ENCODE peak calls at places on chromosomes 16 and 17, in six cellular contexts. One of them, this sample, is unnamed.
A peak's percentile ranks its signal among the peaks of the same experiment; 100 is the strongest.

GRCh38 chr16:73125860-73126259 is 77.9 kb upstream of the ZFHX3 start:
- DNase-seq in foreskin fibroblast: peak; percentile 84
- DNase-seq in IMR-90: peak; percentile 66
- DNase-seq in bronchial epithelial cell: peak; percentile 51
- DNase-seq in fibroblast of the aortic adventitia: peak; percentile 92
- DNase-seq in cardiac fibroblast: peak; percentile 88
- DNase-seq in this sample: peak; percentile 65

GRCh38 chr17:80146121-80147034 is 550 bp downstream of the EIF4A3 start:
- DNase-seq in bronchial epithelial cell: no peak
- DNase-seq in IMR-90: peak; percentile 16
- DNase-seq in foreskin fibroblast: peak; percentile 43
- DNase-seq in fibroblast of the aortic adventitia: peak; percentile 39
- DNase-seq in cardiac fibroblast: peak; percentile 24
- DNase-seq in this sample: no peak

GRCh38 chr17:50719144-50719923 is at the start of gene LUC7L3:
- DNase-seq in cardiac fibroblast: peak; percentile 96
- DNase-seq in IMR-90: peak; percentile 91
- DNase-seq in foreskin fibroblast: peak; percentile 98
- DNase-seq in bronchial epithelial cell: peak; percentile 79
- DNase-seq in fibroblast of the aortic adventitia: peak; percentile 91
- DNase-seq in this sample: peak; percentile 97

GRCh38 chr16:67653131-67654068 is 6.7 kb downstream of the ACD start:
- DNase-seq in foreskin fibroblast: peak; percentile 48
- DNase-seq in bronchial epithelial cell: no peak
- DNase-seq in IMR-90: no peak
- DNase-seq in cardiac fibroblast: no peak
- DNase-seq in fibroblast of the aortic adventitia: no peak
- DNase-seq in this sample: no peak

GRCh38 chr17:61477204-61477834 is 25.1 kb downstream of the TBX4 start:
- DNase-seq in IMR-90: no peak
- DNase-seq in fibroblast of the aortic adventitia: peak; percentile 33
- DNase-seq in foreskin fibroblast: no peak
- DNase-seq in bronchial epithelial cell: no peak
- DNase-seq in cardiac fibroblast: no peak
- DNase-seq in this sample: no peak

GRCh38 chr17:78013683-78014467 is 55.4 kb downstream of the TNRC6C start:
- DNase-seq in foreskin fibroblast: peak; percentile 88
- DNase-seq in fibroblast of the aortic adventitia: peak; percentile 93
- DNase-seq in IMR-90: peak; percentile 77
- DNase-seq in bronchial epithelial cell: peak; percentile 60
- DNase-seq in cardiac fibroblast: peak; percentile 87
- DNase-seq in this sample: peak; percentile 69

GRCh38 chr16:12178251-12178990 is 201.9 kb downstream of the SNX29 start:
- DNase-seq in cardiac fibroblast: peak; percentile 62
- DNase-seq in foreskin fibroblast: peak; percentile 71
- DNase-seq in IMR-90: peak; percentile 83
- DNase-seq in fibroblast of the aortic adventitia: peak; percentile 52
- DNase-seq in bronchial epithelial cell: no peak
- DNase-seq in this sample: no peak

GRCh38 chr16:11320170-11320569 is 25.1 kb upstream of the RMI2 start:
- DNase-seq in IMR-90: no peak
- DNase-seq in bronchial epithelial cell: no peak
- DNase-seq in cardiac fibroblast: no peak
- DNase-seq in foreskin fibroblast: no peak
- DNase-seq in fibroblast of the aortic adventitia: no peak
- DNase-seq in this sample: no peak

GRCh38 chr17:78985395-78985794 is 5.7 kb upstream of the LGALS3BP start:
- DNase-seq in IMR-90: no peak
- DNase-seq in foreskin fibroblast: no peak
- DNase-seq in cardiac fibroblast: no peak
- DNase-seq in bronchial epithelial cell: no peak
- DNase-seq in fibroblast of the aortic adventitia: no peak
- DNase-seq in this sample: no peak

GRCh38 chr17:42337442-42337841 is 49.1 kb downstream of the STAT5A start:
- DNase-seq in foreskin fibroblast: peak; percentile 60
- DNase-seq in fibroblast of the aortic adventitia: peak; percentile 25
- DNase-seq in cardiac fibroblast: peak; percentile 34
- DNase-seq in IMR-90: peak; percentile 81
- DNase-seq in bronchial epithelial cell: no peak
- DNase-seq in this sample: no peak

GRCh38 chr17:50052241-50052788 is 3.6 kb upstream of the ITGA3 start:
- DNase-seq in fibroblast of the aortic adventitia: no peak
- DNase-seq in bronchial epithelial cell: no peak
- DNase-seq in foreskin fibroblast: no peak
- DNase-seq in IMR-90: no peak
- DNase-seq in cardiac fibroblast: no peak
- DNase-seq in this sample: no peak

GRCh38 chr17:65260626-65261025 is 123.5 kb downstream of the RGS9 start:
- DNase-seq in IMR-90: no peak
- DNase-seq in bronchial epithelial cell: no peak
- DNase-seq in fibroblast of the aortic adventitia: no peak
- DNase-seq in cardiac fibroblast: no peak
- DNase-seq in foreskin fibroblast: no peak
- DNase-seq in this sample: no peak

GRCh38 chr17:65259281-65259680 is 122.1 kb downstream of the RGS9 start:
- DNase-seq in cardiac fibroblast: no peak
- DNase-seq in bronchial epithelial cell: no peak
- DNase-seq in foreskin fibroblast: no peak
- DNase-seq in IMR-90: no peak
- DNase-seq in fibroblast of the aortic adventitia: no peak
- DNase-seq in this sample: no peak

GRCh38 chr17:65265276-65265675 is 128.1 kb downstream of the RGS9 start:
- DNase-seq in fibroblast of the aortic adventitia: no peak
- DNase-seq in foreskin fibroblast: no peak
- DNase-seq in bronchial epithelial cell: no peak
- DNase-seq in IMR-90: no peak
- DNase-seq in cardiac fibroblast: no peak
- DNase-seq in this sample: no peak

GRCh38 chr17:65261682-65262636 is 124.8 kb downstream of the RGS9 start:
- DNase-seq in IMR-90: peak; percentile 46
- DNase-seq in foreskin fibroblast: peak; percentile 27
- DNase-seq in fibroblast of the aortic adventitia: peak; percentile 45
- DNase-seq in bronchial epithelial cell: peak; percentile 75
- DNase-seq in cardiac fibroblast: peak; percentile 55
- DNase-seq in this sample: peak; percentile 39

GRCh38 chr17:65261152-65261551 is 124.0 kb downstream of the RGS9 start:
- DNase-seq in cardiac fibroblast: no peak
- DNase-seq in fibroblast of the aortic adventitia: no peak
- DNase-seq in foreskin fibroblast: no peak
- DNase-seq in IMR-90: no peak
- DNase-seq in bronchial epithelial cell: no peak
- DNase-seq in this sample: no peak
- TF ChIP-seq CTCF in cardiac fibroblast: peak; percentile 11
- TF ChIP-seq CTCF in fibroblast of the aortic adventitia: no peak
- TF ChIP-seq CTCF in foreskin fibroblast: no peak
- TF ChIP-seq CTCF in IMR-90: no peak
- TF ChIP-seq CTCF in bronchial epithelial cell: peak; percentile 4
- TF ChIP-seq CTCF in this sample: no peak

DNA sequence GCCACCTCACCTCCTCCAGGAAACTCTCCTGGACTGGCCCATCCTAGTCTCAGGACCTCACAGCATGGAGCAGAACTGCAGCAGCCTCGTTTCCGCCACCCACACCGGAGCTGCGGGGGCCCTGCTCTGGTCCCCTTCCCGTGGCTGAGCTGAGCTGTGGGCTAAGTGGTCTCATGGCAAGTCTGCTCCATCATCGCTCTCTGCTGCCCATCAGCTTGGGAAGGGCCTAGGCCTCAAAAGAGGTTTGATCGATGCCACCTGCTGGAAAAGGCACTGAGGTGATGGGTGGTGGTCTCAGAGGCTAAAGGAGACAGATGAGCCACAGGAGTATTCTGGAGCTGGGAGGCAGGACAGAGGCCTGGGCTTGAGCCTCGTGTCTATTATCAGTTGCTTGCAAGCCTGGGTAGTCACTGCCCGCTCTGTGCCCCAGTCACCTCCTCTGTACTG is 1.8 kb downstream of the ITGAE start:
- DNase-seq in cardiac fibroblast: no peak
- DNase-seq in bronchial epithelial cell: no peak
- DNase-seq in foreskin fibroblast: no peak
- DNase-seq in IMR-90: no peak
- DNase-seq in fibroblast of the aortic adventitia: no peak
- DNase-seq in this sample: no peak
- TF ChIP-seq CTCF in cardiac fibroblast: no peak
- TF ChIP-seq CTCF in bronchial epithelial cell: no peak
- TF ChIP-seq CTCF in foreskin fibroblast: no peak
- TF ChIP-seq CTCF in IMR-90: no peak
- TF ChIP-seq CTCF in fibroblast of the aortic adventitia: no peak
- TF ChIP-seq CTCF in this sample: no peak

DNA sequence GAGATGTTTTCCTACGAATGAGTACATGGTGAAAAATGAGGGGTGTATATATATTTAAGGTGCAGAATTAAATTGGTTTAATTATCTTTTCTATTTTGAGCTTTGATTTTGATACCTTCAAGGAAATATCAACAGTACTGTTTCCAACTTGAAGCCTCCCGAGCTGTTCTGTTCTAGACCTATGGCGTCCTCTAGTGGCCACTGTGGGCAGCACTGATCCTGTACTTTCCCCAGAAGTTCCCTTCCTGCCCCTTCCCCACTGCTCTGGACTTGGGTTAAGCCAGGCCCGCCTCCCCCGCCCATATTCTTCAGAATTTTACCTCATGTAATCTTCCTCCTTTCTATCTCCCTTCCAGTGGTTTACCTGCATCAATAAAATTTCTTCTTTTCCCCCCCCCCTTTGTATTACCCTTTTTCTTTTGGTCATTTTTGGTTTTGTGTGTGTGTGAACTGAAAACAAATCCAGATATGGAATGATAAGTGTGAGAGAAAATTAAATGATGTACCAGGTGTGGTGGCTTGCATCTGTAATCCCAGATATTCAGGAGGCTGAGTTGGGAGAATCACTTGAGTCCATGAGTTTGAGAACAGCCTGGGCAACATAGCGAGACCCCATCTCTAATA is 1643.5 kb downstream of the TP53TG3F start:
- DNase-seq in bronchial epithelial cell: no peak
- DNase-seq in cardiac fibroblast: no peak
- DNase-seq in IMR-90: no peak
- DNase-seq in foreskin fibroblast: no peak
- DNase-seq in fibroblast of the aortic adventitia: no peak
- DNase-seq in this sample: peak; percentile 12
- TF ChIP-seq CTCF in bronchial epithelial cell: peak; percentile 5
- TF ChIP-seq CTCF in cardiac fibroblast: no peak
- TF ChIP-seq CTCF in IMR-90: no peak
- TF ChIP-seq CTCF in foreskin fibroblast: no peak
- TF ChIP-seq CTCF in fibroblast of the aortic adventitia: no peak
- TF ChIP-seq CTCF in this sample: no peak

DNA sequence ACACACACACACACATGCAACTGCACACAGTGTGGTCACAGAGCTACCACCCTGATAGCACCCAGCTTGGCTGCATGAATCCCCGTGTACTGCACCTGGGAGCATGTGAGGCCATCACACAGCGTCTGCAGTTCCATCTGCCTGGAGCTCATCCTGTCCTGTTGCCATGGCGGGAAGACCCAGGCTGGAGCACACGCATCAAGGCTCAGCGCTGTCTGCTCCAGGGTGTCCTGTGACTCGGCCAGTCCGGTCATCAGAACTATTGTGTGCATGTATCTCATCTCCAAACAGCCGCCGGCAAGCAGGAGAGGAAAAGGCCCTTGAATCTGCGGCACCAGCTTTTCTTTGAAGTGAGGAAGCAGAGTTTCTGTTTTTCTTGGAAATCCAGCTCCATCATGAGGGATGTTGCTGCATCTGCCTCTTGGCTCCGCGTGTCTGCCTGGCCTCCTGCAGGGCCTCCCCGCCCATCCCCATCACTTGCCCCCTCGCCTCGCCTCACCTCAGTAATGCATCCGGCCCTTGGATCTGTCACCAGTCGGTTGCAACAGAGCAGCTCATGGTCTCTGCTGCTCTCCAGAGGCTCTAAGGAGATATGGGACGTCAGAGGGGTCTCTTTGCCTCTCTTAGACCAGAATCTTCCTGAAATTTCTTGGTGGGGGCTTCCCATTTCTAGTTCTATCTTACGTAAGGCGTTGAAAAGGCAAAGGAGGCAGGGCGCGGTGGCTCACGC is 23.7 kb downstream of the CACNG4 start:
- DNase-seq in fibroblast of the aortic adventitia: no peak
- DNase-seq in bronchial epithelial cell: no peak
- DNase-seq in foreskin fibroblast: no peak
- DNase-seq in IMR-90: no peak
- DNase-seq in cardiac fibroblast: no peak
- DNase-seq in this sample: no peak
- TF ChIP-seq CTCF in fibroblast of the aortic adventitia: no peak
- TF ChIP-seq CTCF in bronchial epithelial cell: no peak
- TF ChIP-seq CTCF in foreskin fibroblast: no peak
- TF ChIP-seq CTCF in IMR-90: no peak
- TF ChIP-seq CTCF in cardiac fibroblast: no peak
- TF ChIP-seq CTCF in this sample: peak; percentile 16